ENCODE peak calls at places on chromosomes 16 and 17, in four cellular contexts. N is transverse colon, O is H9, P is HCT116. Y is an unnamed sample.
A peak's percentile ranks its signal among the peaks of the same experiment; 100 is the strongest.

GRCh38 chr16:12092347-12092882 is 115.9 kb downstream of the SNX29 start:
- DNase-seq in N (no peak), O (no peak), P (peak; percentile 7), Y (peak; percentile 52)

GRCh38 chr16:10979717-10980601 is 35.6 kb downstream of the CLEC16A start:
- DNase-seq in N (peak; percentile 25), O (peak; percentile 70), P (no peak), Y (no peak)

GRCh38 chr16:86346034-86346433 is 164.3 kb upstream of the FOXF1 start:
- DNase-seq in N (no peak), O (no peak), P (no peak), Y (no peak)

GRCh38 chr16:80583466-80583865 is 42.7 kb downstream of the DYNLRB2 start:
- DNase-seq in N (no peak), O (no peak), P (no peak), Y (no peak)

GRCh38 chr16:78303946-78304345 is 204.5 kb downstream of the WWOX start:
- DNase-seq in N (no peak), O (no peak), P (no peak), Y (no peak)

GRCh38 chr17:49523706-49524472 is 28.8 kb downstream of the NGFR start:
- DNase-seq in N (no peak), O (peak; percentile 29), P (no peak), Y (no peak)

GRCh38 chr17:41322903-41323895 is 7.7 kb upstream of the KRTAP17-1 start:
- DNase-seq in N (no peak), O (no peak), P (no peak), Y (no peak)

GRCh38 chr17:36884495-36885160 is 52.6 kb upstream of the LHX1 start:
- DNase-seq in N (no peak), O (peak; percentile 59), P (no peak), Y (no peak)

GRCh38 chr17:75552425-75552824 is 26.9 kb downstream of the LLGL2 start:
- DNase-seq in N (no peak), O (no peak), P (no peak), Y (no peak)

GRCh38 chr17:81429353-81429774 is 34.1 kb downstream of the BAHCC1 start:
- DNase-seq in N (peak; percentile 81), O (no peak), P (no peak), Y (peak; percentile 81)

GRCh38 chr17:72120878-72121163 is at the start of gene SOX9:
- DNase-seq in N (peak; percentile 91), O (peak; percentile 98), P (peak; percentile 95), Y (peak; percentile 95)

GRCh38 chr17:29294580-29294900 is 592 bp upstream of the NUFIP2 start:
- DNase-seq in N (no peak), O (no peak), P (no peak), Y (no peak)

GRCh38 chr16:17468611-17469010 is 2.1 kb downstream of the XYLT1 start:
- DNase-seq in N (no peak), O (no peak), P (no peak), Y (no peak)

GRCh38 chr17:42982266-42982665 is 1.9 kb downstream of the RUNDC1 start:
- DNase-seq in N (no peak), O (no peak), P (no peak), Y (no peak)

GRCh38 chr17:14196337-14196997 is 40.2 kb downstream of the CDRT15 start:
- DNase-seq in N (no peak), O (no peak), P (no peak), Y (no peak)

GRCh38 chr16:57601801-57602478 is 26.5 kb upstream of the ADGRG1 start:
- DNase-seq in N (no peak), O (no peak), P (no peak), Y (no peak)

GRCh38 chr17:68197091-68197996 is 50.5 kb upstream of the AMZ2 start:
- DNase-seq in N (peak; percentile 36), O (peak; percentile 73), P (no peak), Y (no peak)

GRCh38 chr17:31538080-31538762 is 146.7 kb downstream of the RAB11FIP4 start:
- DNase-seq in N (peak; percentile 66), O (no peak), P (no peak), Y (no peak)

GRCh38 chr17:55763856-55764255 is 13.0 kb downstream of the PCTP start:
- DNase-seq in N (no peak), O (no peak), P (no peak), Y (no peak)

GRCh38 chr16:86283944-86284343 is 226.4 kb upstream of the FOXF1 start:
- DNase-seq in N (no peak), O (no peak), P (no peak), Y (no peak)

GRCh38 chr17:76473541-76473985 is 6.2 kb downstream of the AANAT start:
- DNase-seq in N (no peak), O (peak; percentile 89), P (no peak), Y (no peak)

GRCh38 chr17:30173649-30174048 is 57.0 kb downstream of the NSRP1 start:
- DNase-seq in N (no peak), O (no peak), P (no peak), Y (no peak)

GRCh38 chr16:86854058-86854621 is 275.8 kb downstream of the FOXL1 start:
- DNase-seq in N (no peak), O (no peak), P (no peak), Y (no peak)

GRCh38 chr16:87499189-87499486 is 6.3 kb upstream of the ZCCHC14 start:
- DNase-seq in N (no peak), O (no peak), P (no peak), Y (peak; percentile 83)

GRCh38 chr16:7182510-7183109 is 150.0 kb upstream of the RBFOX1 start:
- DNase-seq in N (no peak), O (peak; percentile 38), P (no peak), Y (no peak)

GRCh38 chr16:29738514-29738913 is 7.3 kb downstream of the C16orf54 start:
- DNase-seq in N (peak; percentile 44), O (no peak), P (no peak), Y (no peak)

GRCh38 chr16:86797700-86798099 is 219.4 kb downstream of the FOXL1 start:
- DNase-seq in N (no peak), O (no peak), P (no peak), Y (no peak)

GRCh38 chr16:66517586-66518263 is 32.2 kb downstream of the TK2 start:
- DNase-seq in N (no peak), O (no peak), P (no peak), Y (peak; percentile 42)

GRCh38 chr17:80848449-80849102 is 143.1 kb upstream of the CHMP6 start:
- DNase-seq in N (peak; percentile 1), O (no peak), P (no peak), Y (no peak)

GRCh38 chr16:25219070-25219737 is 2.5 kb downstream of the AQP8 start:
- DNase-seq in N (no peak), O (no peak), P (no peak), Y (no peak)

GRCh38 chr17:41824086-41824485 is 11.3 kb downstream of the FKBP10 start:
- DNase-seq in N (no peak), O (no peak), P (no peak), Y (no peak)

GRCh38 chr17:56020369-56020768 is 132.9 kb upstream of the ANKFN1 start:
- DNase-seq in N (no peak), O (no peak), P (no peak), Y (no peak)

GRCh38 chr16:67726106-67727034 is 7.3 kb upstream of the GFOD2 start:
- DNase-seq in N (no peak), O (no peak), P (no peak), Y (no peak)

GRCh38 chr17:33501185-33501584 is 208.1 kb upstream of the ASIC2 start:
- DNase-seq in N (no peak), O (no peak), P (no peak), Y (no peak)

GRCh38 chr17:65857713-65858112 is 296.3 kb upstream of the AXIN2 start:
- DNase-seq in N (no peak), O (no peak), P (no peak), Y (no peak)

GRCh38 chr17:75486151-75486550 is 29.2 kb downstream of the CASKIN2 start:
- DNase-seq in N (no peak), O (no peak), P (no peak), Y (no peak)

DNA sequence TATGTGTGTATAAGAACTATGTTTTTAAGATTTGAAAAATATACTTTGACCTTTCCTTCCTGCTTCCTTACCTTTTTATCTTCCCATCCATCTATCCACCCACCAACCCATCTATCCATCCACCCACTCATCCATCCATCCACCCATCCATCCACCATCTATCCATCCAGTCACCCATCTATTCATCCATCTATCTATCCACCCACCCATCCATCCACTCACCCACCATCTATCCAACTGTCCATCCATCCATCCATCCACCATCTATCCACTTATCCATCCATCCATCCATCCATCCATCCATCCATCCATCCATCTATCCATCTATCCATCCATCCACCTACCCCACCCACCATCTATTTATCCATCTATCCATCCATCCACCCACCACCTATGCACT is 12.4 kb downstream of the CBFA2T3 start:
- DNase-seq in N (no peak), O (no peak), P (no peak), Y (no peak)
- H3K4me1 ChIP-seq in N (no peaks in the 10 kb centered on the region), O (no peaks in the 10 kb centered on the region), P (no peaks in the 10 kb centered on the region), Y (no peaks in the 10 kb centered on the region)

DNA sequence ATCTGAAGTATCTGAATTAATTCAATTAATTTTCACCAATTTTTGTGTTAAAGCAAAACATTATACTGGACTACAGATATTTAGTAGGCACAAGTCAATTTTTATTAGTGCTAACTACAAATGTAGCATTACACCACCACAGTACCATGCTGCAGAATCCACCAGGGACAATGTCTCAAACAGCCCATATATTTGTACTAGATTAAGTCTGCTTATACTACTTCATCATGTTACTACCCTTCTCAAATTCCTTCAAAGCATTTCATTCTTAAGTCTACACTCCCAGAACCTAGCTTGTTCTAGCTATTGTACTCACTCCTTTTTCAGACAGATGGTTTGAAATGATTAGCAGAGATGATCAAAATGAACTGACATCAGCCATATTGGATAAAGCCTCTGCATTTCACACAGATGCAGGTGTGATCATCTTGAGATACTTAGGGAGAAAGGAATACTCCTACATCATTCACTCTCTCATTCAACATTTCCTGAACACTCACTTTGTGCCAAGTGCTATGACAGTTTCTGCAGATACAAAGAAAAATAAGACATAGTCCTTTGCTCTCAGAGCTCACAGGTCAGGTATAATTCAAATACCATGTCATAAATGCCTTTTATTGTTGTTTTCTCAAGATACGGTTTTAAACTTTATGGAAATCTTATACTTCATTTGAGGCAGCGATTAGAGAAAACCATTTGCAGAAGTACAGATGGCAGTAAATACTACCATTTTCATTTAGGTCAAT is 47.7 kb downstream of the SMURF2 start:
- DNase-seq in N (no peak), O (no peak), P (no peak), Y (no peak)
- H3K9me3 ChIP-seq in N (no peaks in the 10 kb centered on the region), O (no peaks in the 10 kb centered on the region), P (no peaks in the 10 kb centered on the region), Y (no peaks in the 10 kb centered on the region)

DNA sequence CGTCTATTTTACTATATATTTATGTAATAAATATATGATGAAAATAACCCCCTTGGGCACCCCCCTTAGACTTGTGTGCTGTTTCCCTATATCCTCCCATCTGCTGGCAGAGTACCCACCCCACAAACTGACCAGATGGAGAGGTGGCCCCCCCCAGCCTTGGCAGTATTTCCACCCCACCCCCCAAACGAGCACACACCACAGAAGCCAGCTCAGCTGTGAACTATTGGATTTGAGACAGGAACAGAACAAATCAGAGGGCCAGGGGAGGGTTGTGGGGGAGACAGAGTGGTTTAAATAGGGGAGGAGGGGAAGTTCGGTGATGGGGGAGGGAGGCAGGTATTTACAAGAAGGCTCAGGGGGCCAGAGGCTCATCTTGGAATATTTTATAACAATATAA is 7.8 kb downstream of the NR1D1 start:
- DNase-seq in N (no peak), O (no peak), P (no peak), Y (no peak)
- H3K4me1 ChIP-seq in N (peaks cover 63% of the 10 kb centered on the region), O (no peaks in the 10 kb centered on the region), P (peaks cover 12% of the 10 kb centered on the region), Y (no peaks in the 10 kb centered on the region)

DNA sequence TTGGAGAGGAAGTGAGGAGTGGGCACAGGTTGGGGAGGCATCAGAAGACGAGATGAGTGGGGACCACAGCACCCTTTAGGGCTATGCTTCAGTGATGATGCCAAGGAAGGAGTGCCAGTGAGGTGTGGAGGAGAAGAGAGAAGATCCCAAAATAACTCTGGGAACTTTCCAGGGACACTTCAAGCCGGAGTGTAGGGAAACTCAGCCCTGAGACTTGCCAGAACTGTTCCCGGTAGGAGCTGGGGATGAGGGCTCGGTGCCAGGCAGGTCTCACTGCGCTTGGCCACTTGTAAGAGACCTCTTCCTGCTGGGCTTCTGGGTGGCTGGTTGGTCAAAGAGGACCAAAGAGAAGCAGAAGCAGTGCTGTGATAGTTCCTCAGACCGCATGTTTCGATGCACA is 63.6 kb downstream of the SHISA6 start:
- DNase-seq in N (no peak), O (no peak), P (no peak), Y (no peak)
- H3K9me3 ChIP-seq in N (no peaks in the 10 kb centered on the region), O (no peaks in the 10 kb centered on the region), P (no peaks in the 10 kb centered on the region), Y (peaks cover 6% of the 10 kb centered on the region)